ENCODE peak calls at places on chromosomes 12 and 14, in nine cellular contexts. Y is right lobe of liver, X is kidney epithelial cell, T is esophagus muscularis mucosa, E is astrocyte of the spinal cord, J is astrocyte, B is mucosa of descending colon, D is GM06990, Z is OCI-LY7. K is an unnamed sample.

GRCh38 chr14:105075364-105076295 is 10.4 kb upstream of the GPR132 start:
- DNase-seq in D (peak), Z (no peak), T (no peak), E (no peak), B (peak), X (no peak), Y (no peak), J (no peak), K (no peak)

GRCh38 chr12:118307069-118307954 is 65.4 kb downstream of the TAOK3 start:
- DNase-seq in B (no peak), J (peak), Y (no peak), T (no peak), X (peak), D (peak), Z (no peak), E (peak), K (peak)

GRCh38 chr12:88600272-88600671 is 20.0 kb upstream of the KITLG start:
- DNase-seq in T (no peak), D (no peak), J (peak), B (no peak), Z (no peak), X (no peak), E (peak), Y (no peak), K (peak)

GRCh38 chr12:30792648-30793499 is 38.1 kb upstream of the CAPRIN2 start:
- DNase-seq in Y (no peak), B (no peak), J (peak), X (no peak), T (no peak), D (no peak), Z (no peak), E (peak), K (peak)

GRCh38 chr14:34262511-34262910 is 199.5 kb downstream of the SPTSSA start:
- DNase-seq in J (no peak), Z (no peak), X (no peak), E (no peak), B (no peak), T (no peak), D (no peak), Y (no peak), K (no peak)

GRCh38 chr12:69254046-69254445 is 14.7 kb downstream of the CPSF6 start:
- DNase-seq in Z (peak), D (peak), Y (no peak), B (peak), T (no peak), X (no peak), E (peak), J (peak), K (peak)

GRCh38 chr12:57874166-57875108 is 27.9 kb upstream of the CTDSP2 start:
- DNase-seq in J (no peak), T (no peak), Z (no peak), B (no peak), Y (no peak), E (no peak), X (no peak), D (no peak), K (no peak)

GRCh38 chr14:74558655-74559054 is 53.4 kb downstream of the LTBP2 start:
- DNase-seq in Y (peak), Z (no peak), B (no peak), E (peak), X (no peak), J (no peak), T (no peak), D (no peak), K (peak)

GRCh38 chr14:68598621-68599447 is 194.0 kb downstream of the ZFP36L1 start:
- DNase-seq in B (peak), X (peak), E (peak), Y (peak), J (peak), Z (no peak), D (no peak), T (no peak), K (peak)

DNA sequence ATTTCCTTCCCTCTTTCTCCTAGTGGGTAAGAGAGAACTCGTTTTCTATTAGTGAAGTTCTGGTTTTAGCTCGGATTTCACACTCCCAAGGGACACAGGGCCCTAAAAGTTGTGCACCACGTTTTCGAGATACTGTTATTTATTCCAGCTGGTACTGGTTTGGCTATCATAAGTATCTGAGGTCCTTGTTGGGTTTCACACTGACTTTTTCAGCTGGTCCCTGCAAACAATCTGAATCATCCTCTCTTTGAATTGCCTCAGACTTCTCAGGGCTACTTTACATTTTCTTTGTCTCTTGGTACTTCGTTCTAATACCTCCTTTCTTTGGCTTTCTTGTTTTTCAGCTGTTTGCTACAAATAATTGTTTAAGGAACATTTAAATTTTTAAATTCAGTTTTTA is 75.7 kb downstream of the SCN8A start:
- DNase-seq in B (no peak), J (no peak), Z (no peak), X (no peak), E (no peak), D (no peak), T (no peak), Y (no peak), K (no peak)
- H3K4me3 ChIP-seq in B (no peak), J (no peak), Z (no peak), X (no peak), E (no peak), D (no peak), T (no peak), Y (no peak), K (no peak)

DNA sequence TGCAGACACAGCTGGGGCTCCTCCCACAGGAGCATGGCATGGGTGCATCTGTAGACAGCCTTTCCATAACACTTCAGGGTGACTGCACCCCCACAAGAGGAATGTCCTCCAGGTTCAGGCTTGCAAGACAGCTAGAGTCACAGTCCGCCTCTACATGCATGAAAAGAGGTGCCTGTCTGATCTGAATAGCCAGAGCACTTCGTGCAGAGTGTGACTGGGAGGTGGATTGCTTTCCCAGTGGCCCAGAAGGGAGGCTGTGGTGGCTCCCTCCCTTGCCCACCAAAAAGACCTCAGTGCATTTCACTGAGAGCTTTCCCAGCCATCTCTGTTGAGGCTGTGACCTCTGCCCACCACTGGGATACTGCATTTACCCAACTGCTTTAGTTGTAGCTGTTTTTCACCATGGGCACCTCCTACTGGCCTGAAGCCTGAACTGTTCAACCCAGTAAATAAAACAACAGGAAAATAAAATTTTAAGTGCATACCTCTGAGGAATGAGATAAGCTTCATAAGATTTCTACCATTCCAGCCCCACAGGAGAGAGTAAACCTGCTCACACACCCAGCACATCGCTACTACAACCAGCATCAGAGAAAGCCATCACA is 14.1 kb downstream of the CEP128 start:
- DNase-seq in Y (no peak), B (no peak), E (no peak), D (no peak), T (no peak), Z (no peak), X (no peak), J (no peak), K (no peak)
- TF ChIP-seq CTCF in Y (no peak), B (no peak), E (peak), D (peak), T (no peak), Z (peak), X (no peak), J (no peak), K (no peak)

GRCh38 chr12:64671682-64672081 is 61.4 kb downstream of the RASSF3 start:
- DNase-seq in D (no peak), Y (no peak), X (no peak), E (no peak), B (no peak), J (no peak), T (no peak), Z (no peak), K (no peak)

GRCh38 chr12:64672925-64673409 is 62.7 kb downstream of the RASSF3 start:
- DNase-seq in E (peak), X (no peak), B (peak), D (no peak), Z (peak), J (peak), Y (no peak), T (no peak), K (peak)

GRCh38 chr12:64670856-64671639 is 60.8 kb downstream of the RASSF3 start:
- DNase-seq in B (peak), X (peak), Z (no peak), D (no peak), T (no peak), Y (no peak), E (peak), J (peak), K (peak)

GRCh38 chr12:64669270-64669842 is 59.1 kb downstream of the RASSF3 start:
- DNase-seq in Y (peak), J (no peak), Z (peak), X (no peak), D (peak), T (no peak), E (peak), B (peak), K (no peak)

DNA sequence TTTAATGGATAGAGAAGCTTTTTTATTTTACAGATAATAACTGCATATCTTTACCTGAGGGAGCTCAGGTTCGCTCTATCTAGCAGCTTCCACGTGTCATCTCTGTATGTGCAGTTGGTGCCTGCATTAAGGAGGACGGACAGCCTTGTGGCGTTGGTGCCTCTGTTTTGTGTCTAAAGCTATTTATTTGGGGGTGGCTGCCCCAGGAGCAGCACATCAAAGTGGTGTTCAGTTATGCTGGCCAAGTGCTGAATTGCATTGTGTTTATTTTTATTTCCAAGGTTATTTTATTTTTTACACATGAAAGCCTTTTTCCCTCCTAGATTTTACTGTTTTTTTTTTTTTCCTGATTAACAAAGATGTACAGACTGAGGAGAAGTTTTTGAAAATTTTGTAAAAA is 59.7 kb downstream of the RASSF3 start:
- DNase-seq in X (no peak), B (no peak), Y (no peak), J (no peak), T (no peak), D (no peak), Z (peak), E (no peak), K (no peak)
- H3K4me3 ChIP-seq in X (no peak), B (no peak), Y (no peak), J (no peak), T (peak), D (peak), Z (peak), E (no peak), K (no peak)

DNA sequence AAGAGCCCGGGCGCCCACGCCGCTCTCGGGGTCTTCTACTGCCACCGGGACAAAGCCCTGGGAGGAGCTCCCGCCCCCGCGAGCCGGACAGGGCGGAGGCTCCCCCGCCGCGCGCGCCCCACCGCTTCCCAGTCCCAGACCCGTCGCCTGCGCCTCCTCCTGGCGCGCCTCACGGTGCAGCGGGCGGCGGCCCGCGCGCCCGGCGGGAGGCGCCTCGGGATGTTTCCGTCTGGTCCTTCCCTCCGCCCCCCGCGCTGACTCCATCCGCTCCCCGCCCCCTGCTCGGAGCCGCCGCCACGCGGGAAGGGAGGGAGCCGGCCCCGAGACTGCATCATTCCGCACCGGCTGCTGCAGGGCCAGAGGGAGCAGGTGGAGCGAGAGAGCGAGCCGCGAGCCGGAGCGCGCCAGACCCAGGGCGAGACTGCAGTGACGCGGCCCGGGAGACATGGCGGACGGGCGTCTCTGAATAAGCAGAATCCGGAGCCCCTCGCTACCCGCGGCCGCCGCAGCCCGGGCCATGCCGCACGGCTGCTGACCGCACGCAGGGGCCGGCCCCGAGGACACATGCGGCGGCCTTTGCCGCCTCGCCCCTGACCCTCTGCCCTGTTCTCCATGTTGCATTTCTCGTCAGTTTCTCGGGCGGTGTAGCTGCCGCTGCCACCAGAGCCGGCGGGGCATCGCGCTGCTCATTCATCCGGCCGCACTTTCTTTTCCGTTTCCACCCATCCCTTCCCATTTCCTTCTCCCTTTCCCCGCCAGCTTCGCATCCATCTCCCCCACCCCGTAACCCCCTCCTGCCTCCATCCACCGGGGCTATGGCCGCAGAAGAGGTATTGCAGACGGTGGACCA is at the start of gene BICD1:
- DNase-seq in D (peak), J (peak), X (peak), E (peak), Y (peak), T (peak), Z (peak), B (peak), K (peak)
- TF ChIP-seq CTCF in D (peak), J (no peak), X (no peak), E (peak), Y (peak), T (peak), Z (peak), B (peak), K (no peak)

GRCh38 chr12:46562625-46563228 is 190.2 kb upstream of the SLC38A2 start:
- DNase-seq in D (no peak), Z (no peak), X (peak), B (no peak), E (peak), T (no peak), J (peak), Y (no peak), K (peak)
- H3K4me3 ChIP-seq in D (no peak), Z (no peak), X (no peak), B (no peak), E (no peak), T (no peak), J (peak), Y (no peak), K (no peak)

GRCh38 chr12:127450822-127451221 is 816.1 kb upstream of the TMEM132C start:
- DNase-seq in B (no peak), Z (no peak), Y (no peak), T (no peak), D (no peak), J (no peak), X (no peak), E (no peak), K (no peak)
- TF ChIP-seq CTCF in B (no peak), Z (no peak), Y (no peak), T (no peak), D (no peak), J (no peak), X (no peak), E (peak), K (no peak)

DNA sequence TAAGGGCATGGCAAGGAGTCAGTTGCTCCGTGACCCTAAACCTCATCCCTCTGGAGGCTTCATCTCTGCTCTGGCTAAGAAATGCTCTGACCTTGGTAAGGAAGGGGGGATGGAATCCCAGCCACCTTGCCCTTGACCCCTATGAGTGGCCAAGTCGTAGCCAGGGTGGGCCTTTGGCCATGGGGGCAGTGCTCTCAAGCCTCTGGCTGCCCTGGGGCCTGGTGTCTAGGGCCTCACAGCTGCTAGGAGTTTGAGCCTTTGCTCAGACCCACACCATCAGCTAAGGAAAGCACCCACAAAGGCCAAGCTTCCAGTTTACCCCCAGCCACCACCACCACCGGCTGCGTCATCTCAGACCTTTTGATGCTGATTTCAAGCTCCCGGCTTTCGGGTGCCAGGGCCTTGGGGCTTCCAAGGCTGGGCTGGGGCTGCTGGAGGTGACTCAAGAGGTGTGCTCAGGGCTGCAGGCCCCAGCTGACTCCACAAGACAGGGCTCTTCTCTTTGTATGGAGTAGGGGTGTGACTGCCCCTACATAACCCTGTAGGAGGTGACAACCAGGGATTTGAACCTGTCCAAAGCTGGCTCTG is 3.7 kb downstream of the ASB2 start:
- DNase-seq in Y (no peak), X (no peak), Z (no peak), B (no peak), J (no peak), D (no peak), E (no peak), T (no peak), K (no peak)
- H3K4me3 ChIP-seq in Y (no peak), X (no peak), Z (no peak), B (no peak), J (no peak), D (no peak), E (no peak), T (peak), K (no peak)

GRCh38 chr14:63633801-63634200 is 7.9 kb downstream of the WDR89 start:
- DNase-seq in D (no peak), J (no peak), X (no peak), Y (no peak), E (no peak), T (no peak), Z (no peak), B (no peak), K (peak)
- TF ChIP-seq CTCF in D (peak), J (no peak), X (no peak), Y (no peak), E (peak), T (no peak), Z (peak), B (no peak), K (peak)

GRCh38 chr12:123271182-123271491 is 519 bp downstream of the CDK2AP1 start:
- DNase-seq in E (peak), T (no peak), Z (peak), X (no peak), D (peak), J (no peak), Y (peak), B (peak), K (peak)
- H3K4me3 ChIP-seq in E (peak), T (peak), Z (peak), X (peak), D (peak), J (peak), Y (peak), B (peak), K (peak)

GRCh38 chr14:72292689-72293024 is 360.4 kb downstream of the RGS6 start:
- DNase-seq in T (no peak), E (no peak), Y (no peak), X (no peak), Z (no peak), B (no peak), J (no peak), D (no peak), K (no peak)
- TF ChIP-seq CTCF in T (no peak), E (no peak), Y (no peak), X (no peak), Z (peak), B (no peak), J (no peak), D (no peak), K (no peak)